ENCODE peak calls at places on chromosomes 4 and X, in eight cellular contexts. S, C, K, I, M, U, J and W are unnamed samples.

GRCh38 chr4:70737006-70737405 is 15.2 kb downstream of the RUFY3 start:
- DNase-seq in C (no peak), J (no peak), U (no peak), I (no peak), M (no peak), K (no peak), S (no peak), W (no peak)

GRCh38 chr4:6402566-6403399 is 69.6 kb downstream of the PPP2R2C start:
- DNase-seq in U (no peak), S (peak; percentile 38), C (no peak), J (no peak), M (no peak), K (no peak), I (no peak), W (no peak)

GRCh38 chrX:36241397-36241796 is 321.9 kb downstream of the CFAP47 start:
- DNase-seq in U (no peak), M (no peak), S (no peak), C (no peak), J (no peak), K (no peak), I (no peak), W (no peak)

GRCh38 chrX:124216396-124217124 is 115.9 kb upstream of the TEX13D start:
- DNase-seq in S (no peak), C (no peak), M (no peak), I (no peak), J (no peak), U (no peak), K (no peak), W (no peak)

GRCh38 chr4:52091811-52092210 is 40.7 kb downstream of the SPATA18 start:
- DNase-seq in S (no peak), U (peak; percentile 21), K (peak; percentile 26), J (no peak), C (peak; percentile 59), I (no peak), M (no peak), W (no peak)

GRCh38 chr4:139951051-139951450 is 202.9 kb downstream of the MAML3 start:
- DNase-seq in C (peak; percentile 74), K (no peak), J (no peak), S (no peak), U (no peak), M (no peak), I (no peak), W (no peak)

GRCh38 chrX:54807524-54808108 is at the start of gene MAGED2:
- DNase-seq in K (peak; percentile 80), M (no peak), C (peak; percentile 34), U (peak; percentile 37), I (peak; percentile 77), J (peak; percentile 36), S (no peak), W (peak; percentile 38)

GRCh38 chr4:152678841-152679240 is 956 bp downstream of the TMEM154 start:
- DNase-seq in C (no peak), S (no peak), M (no peak), U (no peak), K (no peak), I (no peak), J (no peak), W (no peak)

GRCh38 chrX:40166582-40166981 is 68.8 kb upstream of the BCOR start:
- DNase-seq in K (peak; percentile 50), M (no peak), S (no peak), C (no peak), U (no peak), I (no peak), J (no peak), W (no peak)

GRCh38 chr4:184408021-184408710 is 66.2 kb downstream of the IRF2 start:
- DNase-seq in S (no peak), C (peak; percentile 94), J (no peak), K (no peak), M (no peak), U (no peak), I (no peak), W (no peak)

GRCh38 chr4:182301736-182302135 is 58.5 kb downstream of the TENM3 start:
- DNase-seq in K (no peak), M (no peak), J (no peak), U (no peak), C (no peak), S (no peak), I (no peak), W (no peak)

GRCh38 chr4:140091305-140091704 is 62.7 kb downstream of the MAML3 start:
- DNase-seq in M (no peak), K (no peak), C (no peak), I (no peak), U (no peak), J (no peak), S (no peak), W (no peak)

GRCh38 chr4:2891294-2891693 is 47.6 kb downstream of the ADD1 start:
- DNase-seq in I (no peak), C (peak; percentile 65), J (no peak), M (no peak), U (no peak), K (peak; percentile 40), S (no peak), W (no peak)

GRCh38 chr4:92198711-92199110 is 105.1 kb upstream of the GRID2 start:
- DNase-seq in I (no peak), J (no peak), M (no peak), U (no peak), K (no peak), C (peak; percentile 65), S (no peak), W (no peak)

GRCh38 chrX:54180403-54180802 is 2.7 kb downstream of the FAM120C start:
- DNase-seq in M (no peak), U (no peak), I (no peak), C (peak; percentile 57), S (no peak), K (no peak), J (no peak), W (no peak)

GRCh38 chrX:155867821-155868220 is 13.3 kb upstream of the VAMP7 start:
- DNase-seq in M (no peak), S (no peak), U (no peak), C (no peak), J (no peak), K (no peak), I (no peak), W (no peak)

GRCh38 chrX:155865193-155865592 is 16.0 kb upstream of the VAMP7 start:
- DNase-seq in K (no peak), C (no peak), U (no peak), S (no peak), I (no peak), M (peak; percentile 26), J (no peak), W (no peak)

GRCh38 chrX:155864655-155865054 is 16.5 kb upstream of the VAMP7 start:
- DNase-seq in K (no peak), J (no peak), I (no peak), C (no peak), S (no peak), M (no peak), U (no peak), W (no peak)
- H3K9me3 ChIP-seq in K (no peaks in the 10 kb centered on the region), J (no peaks in the 10 kb centered on the region), I (no peaks in the 10 kb centered on the region), C (no peaks in the 10 kb centered on the region), S (no peaks in the 10 kb centered on the region), M (no peaks in the 10 kb centered on the region), U (no peaks in the 10 kb centered on the region), W (no peaks in the 10 kb centered on the region)

DNA sequence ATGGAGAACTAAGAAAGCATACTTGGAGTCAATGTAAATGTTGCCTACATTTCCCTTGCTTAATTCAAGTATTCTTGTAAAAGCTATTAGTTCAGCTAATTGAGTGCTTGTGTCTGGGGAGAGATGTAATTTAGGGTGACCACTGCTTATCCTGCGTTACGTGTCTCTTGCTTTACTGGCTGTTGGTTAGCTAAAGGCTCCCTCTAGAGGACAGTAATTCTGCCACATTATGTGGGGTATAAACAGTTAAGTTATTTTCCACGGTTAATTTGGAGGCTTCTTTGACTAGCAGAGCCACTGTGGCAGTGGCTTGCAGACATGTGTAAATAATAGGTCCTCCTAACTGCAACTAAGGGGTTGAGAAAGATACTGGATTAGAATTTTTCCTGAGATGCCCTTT is 25.3 kb upstream of the NAF1 start:
- DNase-seq in J (no peak), S (no peak), I (no peak), U (no peak), C (no peak), K (no peak), M (no peak), W (no peak)
- TF ChIP-seq CTCF in J (no peak), S (no peak), I (peak; percentile 27), U (no peak), C (no peak), K (peak; percentile 3), M (no peak), W (no peak)

DNA sequence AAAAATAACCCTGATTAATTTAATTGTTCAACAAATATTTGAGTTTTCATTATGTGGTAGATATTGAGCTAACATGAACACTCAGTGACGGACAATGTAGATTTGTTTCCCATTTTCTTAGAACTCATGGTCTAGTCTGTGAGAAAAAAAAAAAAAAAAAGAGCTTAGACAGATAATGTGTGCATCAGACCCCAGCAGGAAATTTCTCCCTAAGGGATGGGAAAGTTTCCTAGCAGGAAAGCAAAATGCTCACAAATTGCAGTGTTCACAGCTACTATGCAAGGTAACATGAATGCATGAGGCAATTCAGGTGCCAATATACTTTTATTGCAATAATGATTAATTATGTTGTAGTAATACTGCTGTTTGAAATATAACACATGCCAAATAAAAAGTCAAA is 843.2 kb upstream of the SLIT2 start:
- DNase-seq in I (no peak), J (no peak), S (no peak), K (no peak), C (no peak), U (no peak), M (no peak), W (no peak)
- H3K9me3 ChIP-seq in I (no peaks in the 10 kb centered on the region), J (no peaks in the 10 kb centered on the region), S (no peaks in the 10 kb centered on the region), K (no peaks in the 10 kb centered on the region), C (no peaks in the 10 kb centered on the region), U (no peaks in the 10 kb centered on the region), M (no peaks in the 10 kb centered on the region), W (no peaks in the 10 kb centered on the region)

DNA sequence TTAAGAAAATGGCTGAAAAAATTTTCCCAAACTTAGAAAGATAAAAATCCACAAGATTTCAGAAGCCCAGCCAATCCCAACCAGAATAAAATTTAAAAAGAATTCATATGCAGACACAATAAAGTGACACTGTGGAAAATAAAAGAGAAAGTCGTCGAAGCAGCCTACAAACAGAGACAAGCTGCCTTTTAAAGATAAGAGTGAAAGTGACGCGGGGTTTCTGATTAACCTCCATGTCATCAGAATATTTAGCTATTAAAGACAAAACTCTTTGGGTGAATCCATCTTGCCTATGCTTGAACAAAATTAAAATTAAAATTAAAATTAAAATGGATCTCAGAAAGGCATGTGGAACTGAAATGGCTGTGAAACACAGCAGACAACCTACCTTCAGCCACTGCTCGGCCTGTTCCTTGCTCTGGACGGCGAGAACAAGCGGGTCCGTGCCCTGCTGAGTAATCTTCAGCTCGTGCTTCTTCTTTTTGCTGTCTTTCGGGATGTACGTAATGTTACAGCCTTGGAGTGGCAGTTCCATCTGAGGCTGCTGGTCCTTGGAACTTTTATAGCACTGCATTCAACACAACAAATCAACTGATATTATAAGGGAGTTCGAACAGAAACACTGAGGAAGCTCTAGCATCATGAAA is 101.4 kb downstream of the AFAP1 start:
- DNase-seq in I (no peak), K (no peak), U (no peak), M (no peak), S (no peak), C (no peak), J (no peak), W (no peak)
- TF ChIP-seq CTCF in I (no peak), K (no peak), U (no peak), M (no peak), S (no peak), C (no peak), J (no peak), W (no peak)